ENCODE peak calls at places on chromosomes 6 and 20, in nine cellular contexts. P is GM06990, O is non-pigmented ciliary epithelial cell, V is left ventricle myocardium inferior, C is Daoy, H is NCI-H2081 treated with DMSO at 0.1 percent for 48 hours, W is GM12864, S is T follicular helper cell, T is IMR-90. E is an unnamed sample.

GRCh38 chr6:137715589-137716045 is 151.4 kb upstream of the TNFAIP3 start:
- DNase-seq in P (no peak), W (no peak), V (no peak), O (no peak), T (peak), C (peak), S (peak), H (no peak), E (no peak)

GRCh38 chr6:149190228-149190831 is 127.2 kb upstream of the TAB2 start:
- DNase-seq in O (no peak), H (no peak), C (peak), P (no peak), V (peak), W (no peak), T (peak), S (no peak), E (no peak)

GRCh38 chr6:129863664-129864063 is 2.5 kb upstream of the TMEM244 start:
- DNase-seq in H (no peak), V (no peak), T (peak), P (no peak), W (no peak), S (no peak), O (no peak), C (peak), E (peak)

GRCh38 chr6:81748946-81749345 is 3.5 kb downstream of the TENT5A start:
- DNase-seq in P (no peak), S (no peak), H (no peak), T (no peak), W (no peak), V (no peak), O (no peak), C (no peak), E (no peak)

GRCh38 chr20:4090756-4091331 is 75.5 kb upstream of the RNF24 start:
- DNase-seq in H (no peak), P (no peak), S (no peak), O (no peak), T (peak), C (peak), W (no peak), V (no peak), E (peak)

GRCh38 chr6:166286831-166287271 is 21.3 kb downstream of the PRR18 start:
- DNase-seq in C (no peak), H (no peak), S (no peak), W (peak), P (peak), O (no peak), T (no peak), V (no peak), E (no peak)

GRCh38 chr20:17619351-17620093 is 49.6 kb downstream of the DSTN start:
- DNase-seq in C (no peak), W (no peak), T (no peak), H (no peak), S (no peak), O (no peak), V (no peak), P (no peak), E (no peak)

GRCh38 chr20:47063407-47063806 is 168.8 kb downstream of the EYA2 start:
- DNase-seq in V (no peak), S (no peak), H (no peak), W (no peak), C (no peak), T (no peak), P (no peak), O (no peak), E (no peak)

GRCh38 chr6:43200541-43200940 is 18.5 kb downstream of the CUL9 start:
- DNase-seq in H (no peak), W (no peak), T (no peak), C (no peak), S (no peak), P (no peak), O (no peak), V (no peak), E (no peak)

GRCh38 chr20:7500362-7500761 is 439.9 kb downstream of the HAO1 start:
- DNase-seq in O (no peak), S (no peak), V (no peak), C (no peak), H (no peak), T (no peak), P (no peak), W (no peak), E (no peak)

GRCh38 chr6:42550277-42550676 is 13.6 kb upstream of the UBR2 start:
- DNase-seq in C (no peak), W (no peak), T (no peak), V (no peak), S (no peak), H (no peak), O (no peak), P (no peak), E (no peak)

GRCh38 chr6:13674533-13675190 is 37.0 kb downstream of the RANBP9 start:
- DNase-seq in C (no peak), P (no peak), T (no peak), V (no peak), H (no peak), W (no peak), O (no peak), S (no peak), E (no peak)

GRCh38 chr20:11738852-11739251 is 178.8 kb upstream of the BTBD3 start:
- DNase-seq in H (peak), W (no peak), O (no peak), T (no peak), P (no peak), C (no peak), V (no peak), S (no peak), E (no peak)

GRCh38 chr6:148724428-148724827 is 22.4 kb upstream of the UST start:
- DNase-seq in S (no peak), T (no peak), O (no peak), C (no peak), W (no peak), V (no peak), H (no peak), P (no peak), E (no peak)

GRCh38 chr6:12545837-12546658 is 170.5 kb upstream of the PHACTR1 start:
- DNase-seq in T (peak), V (no peak), P (no peak), O (peak), H (no peak), C (peak), W (no peak), S (no peak), E (peak)

GRCh38 chr20:46232575-46232974 is 75.7 kb downstream of the CDH22 start:
- DNase-seq in O (no peak), C (no peak), H (no peak), P (no peak), S (no peak), V (no peak), W (no peak), T (no peak), E (no peak)

GRCh38 chr6:9308284-9308683 is 872.9 kb upstream of the SLC35B3 start:
- DNase-seq in V (no peak), C (no peak), H (no peak), T (no peak), S (no peak), O (no peak), W (no peak), P (no peak), E (no peak)

GRCh38 chr6:62043079-62043478 is 242.9 kb downstream of the KHDRBS2 start:
- DNase-seq in P (no peak), T (no peak), C (no peak), H (no peak), S (no peak), W (no peak), O (no peak), V (no peak), E (no peak)

GRCh38 chr6:166774770-166775169 is 147.7 kb upstream of the RPS6KA2 start:
- DNase-seq in P (no peak), V (no peak), T (no peak), O (no peak), S (no peak), C (no peak), W (no peak), H (no peak), E (no peak)

GRCh38 chr20:3312940-3313656 is 74.1 kb upstream of the SLC4A11 start:
- DNase-seq in S (no peak), O (peak), C (no peak), H (no peak), T (peak), V (no peak), W (no peak), P (no peak), E (no peak)

GRCh38 chr6:160419488-160419887 is 71.3 kb downstream of the SLC22A3 start:
- DNase-seq in H (no peak), V (no peak), C (no peak), T (no peak), O (no peak), P (no peak), W (no peak), S (no peak), E (no peak)

GRCh38 chr6:53112871-53113270 is 35.8 kb downstream of the GCM1 start:
- DNase-seq in H (no peak), P (no peak), O (no peak), V (no peak), S (no peak), C (no peak), T (no peak), W (no peak), E (no peak)

GRCh38 chr6:134295953-134296553 is 21.9 kb downstream of the SGK1 start:
- DNase-seq in C (peak), P (no peak), T (peak), S (no peak), W (peak), V (no peak), H (no peak), O (peak), E (peak)

GRCh38 chr20:50992733-50993457 is 30.0 kb downstream of the KCNG1 start:
- DNase-seq in T (peak), O (peak), H (no peak), S (no peak), V (no peak), C (peak), P (no peak), W (peak), E (no peak)

GRCh38 chr6:21103626-21104224 is 489.8 kb upstream of the SOX4 start:
- DNase-seq in O (no peak), P (no peak), S (no peak), W (no peak), C (no peak), T (peak), H (no peak), V (no peak), E (no peak)

GRCh38 chr6:12241493-12242214 is 48.5 kb upstream of the EDN1 start:
- DNase-seq in W (no peak), V (no peak), S (no peak), O (no peak), H (no peak), T (no peak), C (no peak), P (no peak), E (no peak)

GRCh38 chr20:5073154-5074049 is 46.4 kb downstream of the PCNA start:
- DNase-seq in O (no peak), P (no peak), W (no peak), H (no peak), V (peak), T (peak), C (peak), S (no peak), E (no peak)

GRCh38 chr6:16694789-16695188 is 66.5 kb downstream of the ATXN1 start:
- DNase-seq in S (no peak), W (peak), H (no peak), C (no peak), V (no peak), P (peak), T (no peak), O (no peak), E (no peak)

GRCh38 chr6:57038906-57039305 is 7.6 kb upstream of the KIAA1586 start:
- DNase-seq in C (no peak), T (no peak), P (no peak), H (no peak), S (no peak), V (no peak), O (no peak), W (no peak), E (no peak)

GRCh38 chr6:161443868-161444267 is 170.0 kb upstream of the AGPAT4 start:
- DNase-seq in W (no peak), V (no peak), T (no peak), C (peak), P (no peak), S (no peak), O (no peak), H (no peak), E (no peak)

GRCh38 chr6:51720327-51720726 is 367.1 kb downstream of the PKHD1 start:
- DNase-seq in S (no peak), H (no peak), W (no peak), V (no peak), O (no peak), C (no peak), T (no peak), P (no peak), E (no peak)